ENCODE peak calls at places on chromosomes 4 and X, in five cellular contexts. K is HFF-Myc, D is right lobe of liver, F is AG04450, O is BJ. A is an unnamed sample.

GRCh38 chr4:161704653-161705052 is 459.1 kb downstream of the FSTL5 start:
- DNase-seq in D (no peak), F (no peak), K (no peak), O (no peak), A (no peak)

GRCh38 chrX:95764972-95765451 is 919.6 kb upstream of the DIAPH2 start:
- DNase-seq in F (no peak), K (no peak), O (no peak), D (no peak), A (no peak)

GRCh38 chr4:182683666-182684065 is 233.5 kb downstream of the DCTD start:
- DNase-seq in O (no peak), F (no peak), D (no peak), K (no peak), A (no peak)

GRCh38 chrX:131675596-131676194 is 131.8 kb downstream of the OR13H1 start:
- DNase-seq in K (no peak), F (no peak), O (no peak), D (no peak), A (no peak)

GRCh38 chrX:3232262-3232950 is 114.0 kb downstream of the MXRA5 start:
- DNase-seq in F (no peak), D (no peak), O (no peak), K (no peak), A (no peak)

GRCh38 chr4:112083587-112084347 is 61.5 kb upstream of the FAM241A start:
- DNase-seq in O (no peak), K (no peak), F (no peak), D (no peak), A (no peak)

GRCh38 chrX:65744965-65745364 is 77.5 kb downstream of the MSN start:
- DNase-seq in F (no peak), D (no peak), K (no peak), O (no peak), A (no peak)

GRCh38 chr4:182960228-182960627 is 43.0 kb upstream of the DCTD start:
- DNase-seq in O (no peak), F (no peak), K (no peak), D (no peak), A (no peak)

GRCh38 chrX:155134255-155134654 is 62.9 kb downstream of the BRCC3 start:
- DNase-seq in F (no peak), O (no peak), D (no peak), K (no peak), A (no peak)

GRCh38 chrX:119758682-119759332 is 419 bp downstream of the SOWAHD start:
- DNase-seq in O (no peak), F (no peak), K (no peak), D (peak), A (no peak)
- TF ChIP-seq CTCF in O (no peak), F (no peak), K (no peak), D (no peak), A (no peak)

GRCh38 chr4:177033130-177033529 is 240.4 kb upstream of the VEGFC start:
- DNase-seq in D (no peak), F (no peak), K (no peak), O (no peak), A (no peak)
- TF ChIP-seq CTCF in D (no peak), F (peak), K (no peak), O (no peak), A (no peak)

GRCh38 chrX:118530537-118530936 is 34.9 kb downstream of the DOCK11 start:
- DNase-seq in O (no peak), D (no peak), K (no peak), F (no peak), A (no peak)
- TF ChIP-seq CTCF in O (no peak), D (no peak), K (no peak), F (no peak), A (no peak)

DNA sequence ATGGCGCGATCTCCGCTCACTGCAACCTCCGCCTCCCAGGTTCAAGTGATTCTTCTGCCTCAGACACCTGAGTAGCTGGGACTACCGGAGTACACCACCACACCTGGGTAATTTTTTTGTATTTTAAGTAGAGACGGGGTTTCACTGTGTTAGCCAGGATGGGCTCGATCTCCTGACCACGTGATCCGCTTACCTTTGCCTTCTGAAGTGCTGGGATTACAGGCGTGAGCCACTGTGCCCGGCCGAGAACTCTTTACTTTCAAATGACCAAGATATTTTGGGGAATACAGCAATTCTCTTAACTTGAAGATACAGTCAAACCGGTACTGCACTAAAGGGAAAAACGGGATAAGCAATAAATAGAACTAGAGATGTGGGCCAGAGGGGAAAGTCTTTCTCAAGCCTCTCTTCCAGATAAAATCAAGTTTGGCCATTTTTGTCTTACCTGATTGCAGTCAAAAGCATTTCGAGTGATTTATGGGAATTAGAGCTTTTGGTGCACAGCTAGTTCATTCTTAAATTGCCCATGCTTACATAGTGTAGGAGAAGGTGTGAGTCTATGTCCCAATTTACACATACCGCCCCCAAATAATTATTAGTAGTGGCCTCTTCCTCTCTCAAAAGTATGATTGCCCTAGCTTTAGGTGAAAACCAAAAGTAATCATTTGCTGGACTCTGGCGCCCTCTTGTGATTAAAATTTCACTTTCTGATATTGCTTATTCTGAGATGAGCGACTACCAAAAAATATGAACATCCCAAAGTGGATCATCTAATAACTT is 53.2 kb upstream of the ABCG2 start:
- DNase-seq in O (no peak), K (peak), D (no peak), F (peak), A (no peak)
- TF ChIP-seq CTCF in O (peak), K (peak), D (peak), F (peak), A (peak)

GRCh38 chr4:76696109-76696508 is 201.8 kb downstream of the SOWAHB start:
- DNase-seq in F (no peak), O (peak), D (no peak), K (peak), A (no peak)
- TF ChIP-seq CTCF in F (no peak), O (no peak), D (no peak), K (no peak), A (no peak)

GRCh38 chr4:26746742-26747351 is 113.8 kb upstream of the STIM2 start:
- DNase-seq in D (no peak), F (no peak), K (no peak), O (no peak), A (no peak)
- TF ChIP-seq CTCF in D (no peak), F (no peak), K (no peak), O (no peak), A (no peak)

DNA sequence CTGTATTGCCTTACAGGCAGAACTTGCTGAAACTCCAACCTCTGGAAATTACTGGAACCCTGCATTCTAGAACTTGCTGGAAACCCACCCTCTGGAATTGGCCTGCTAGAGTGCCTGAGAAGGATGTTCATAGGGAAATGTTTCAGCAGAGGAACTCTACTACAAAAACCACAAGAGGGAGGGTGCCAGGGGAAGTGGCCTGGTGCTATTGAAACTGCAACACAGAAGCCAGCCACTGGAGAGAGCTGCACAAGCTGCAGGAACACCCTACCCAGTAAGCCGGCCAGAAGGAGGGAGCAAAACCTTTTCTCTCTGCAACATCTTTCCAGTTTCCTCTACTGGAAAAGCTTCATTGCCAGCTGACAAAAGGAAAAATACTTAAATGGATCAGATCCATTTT is 2.5 kb upstream of the BRWD3 start:
- DNase-seq in F (no peak), O (no peak), D (no peak), K (peak), A (no peak)
- TF ChIP-seq CTCF in F (peak), O (peak), D (no peak), K (no peak), A (peak)

A was measured in AG04449.